ENCODE peak calls at places on chromosomes 7 and 10, in four cellular contexts. I, O, V and L are unnamed samples.

GRCh38 chr7:125118444-125118843 is 188.8 kb upstream of the POT1 start:
- DNase-seq in I (no peak), O (peak; percentile 27), V (no peak), L (peak; percentile 3)

GRCh38 chr7:30679664-30680063 is 2.6 kb downstream of the CRHR2 start:
- DNase-seq in I (no peak), O (no peak), V (no peak), L (no peak)

GRCh38 chr7:41149576-41149975 is 553.3 kb downstream of the INHBA start:
- DNase-seq in I (no peak), O (no peak), V (no peak), L (no peak)

GRCh38 chr10:101014966-101015581 is 15.5 kb downstream of the LZTS2 start:
- DNase-seq in I (peak; percentile 87), O (peak; percentile 95), V (peak; percentile 62), L (peak; percentile 98)

GRCh38 chr7:20312562-20312961 is 18.1 kb upstream of the ITGB8 start:
- DNase-seq in I (no peak), O (no peak), V (no peak), L (no peak)

GRCh38 chr7:66110861-66111260 is 3.8 kb upstream of the CRCP start:
- DNase-seq in I (peak; percentile 82), O (peak; percentile 98), V (peak; percentile 68), L (peak; percentile 97)

GRCh38 chr10:88194961-88195367 is 331.5 kb downstream of the PTEN start:
- DNase-seq in I (no peak), O (no peak), V (no peak), L (peak; percentile 35)

GRCh38 chr7:155206286-155207020 is 91.2 kb upstream of the INSIG1 start:
- DNase-seq in I (peak; percentile 92), O (peak; percentile 95), V (no peak), L (peak; percentile 97)

GRCh38 chr7:75808106-75808505 is 5.5 kb downstream of the CCL24 start:
- DNase-seq in I (no peak), O (no peak), V (no peak), L (no peak)

GRCh38 chr10:59126277-59126676 is 50.2 kb upstream of the PHYHIPL start:
- DNase-seq in I (no peak), O (no peak), V (no peak), L (no peak)

GRCh38 chr10:61778137-61778536 is 115.4 kb downstream of the CABCOCO1 start:
- DNase-seq in I (no peak), O (no peak), V (no peak), L (no peak)

GRCh38 chr10:12847361-12847975 is 154.0 kb downstream of the CCDC3 start:
- DNase-seq in I (no peak), O (no peak), V (peak; percentile 56), L (no peak)

GRCh38 chr7:149886018-149886416 is 12.2 kb downstream of the ATP6V0E2 start:
- DNase-seq in I (no peak), O (no peak), V (no peak), L (no peak)

GRCh38 chr7:9718071-9718470 is 1255.6 kb upstream of the PHF14 start:
- DNase-seq in I (no peak), O (no peak), V (no peak), L (no peak)

GRCh38 chr10:31034041-31034918 is 2.6 kb upstream of the ZNF438 start:
- DNase-seq in I (peak; percentile 93), O (peak; percentile 96), V (no peak), L (peak; percentile 96)

GRCh38 chr7:14195896-14196295 is 206.4 kb upstream of the ETV1 start:
- DNase-seq in I (no peak), O (peak; percentile 13), V (no peak), L (peak; percentile 16)

GRCh38 chr10:48885376-48885775 is 54.3 kb downstream of the LRRC18 start:
- DNase-seq in I (no peak), O (peak; percentile 13), V (peak; percentile 44), L (peak; percentile 12)